ENCODE peak calls at places on chromosomes 16 and 17, in eight cellular contexts. W, M, E, F, T, U, Q and D are unnamed samples.

GRCh38 chr16:71971571-71971970 is 28.6 kb downstream of the PKD1L3 start:
- DNase-seq in T (no peak), E (no peak), M (no peak), Q (no peak), W (no peak), F (no peak), U (no peak), D (no peak)

GRCh38 chr16:79834720-79835119 is 234.2 kb upstream of the MAF start:
- DNase-seq in F (no peak), U (no peak), W (no peak), T (no peak), M (no peak), Q (no peak), E (no peak), D (no peak)

GRCh38 chr16:27792486-27793275 is 242.7 kb downstream of the KATNIP start:
- DNase-seq in F (no peak), Q (no peak), W (no peak), U (no peak), T (no peak), E (no peak), M (no peak), D (peak)

GRCh38 chr17:50406578-50406977 is 9.3 kb upstream of the LRRC59 start:
- DNase-seq in M (no peak), E (no peak), Q (no peak), W (no peak), T (no peak), U (no peak), F (no peak), D (no peak)

GRCh38 chr17:2695243-2695960 is 16.2 kb downstream of the CLUH start:
- DNase-seq in U (no peak), W (no peak), Q (no peak), F (peak), E (no peak), T (no peak), M (no peak), D (peak)

GRCh38 chr16:881219-882097 is 80.9 kb upstream of the GNG13 start:
- DNase-seq in Q (no peak), U (no peak), F (no peak), T (no peak), M (no peak), W (no peak), E (no peak), D (no peak)

GRCh38 chr17:39239640-39240314 is 14.0 kb upstream of the STAC2 start:
- DNase-seq in M (peak), E (peak), F (no peak), Q (no peak), W (peak), U (peak), T (peak), D (peak)

GRCh38 chr17:55238931-55239297 is 25.8 kb upstream of the HLF start:
- DNase-seq in Q (no peak), E (peak), F (no peak), W (no peak), U (no peak), M (peak), T (no peak), D (no peak)

GRCh38 chr17:29027521-29027920 is 15.4 kb upstream of the PIPOX start:
- DNase-seq in W (no peak), T (no peak), Q (no peak), F (no peak), M (no peak), E (no peak), U (no peak), D (no peak)

GRCh38 chr16:66344533-66345145 is 21.9 kb upstream of the CDH5 start:
- DNase-seq in U (peak), T (peak), E (peak), M (peak), Q (peak), W (no peak), F (no peak), D (no peak)

GRCh38 chr16:71254832-71255560 is 24.5 kb upstream of the HYDIN start:
- DNase-seq in E (no peak), W (no peak), T (no peak), Q (no peak), F (no peak), M (no peak), U (no peak), D (no peak)

GRCh38 chr17:10743316-10744009 is 13.6 kb upstream of the TMEM220 start:
- DNase-seq in W (no peak), U (peak), E (no peak), T (no peak), F (no peak), M (no peak), Q (peak), D (no peak)

GRCh38 chr17:43676471-43676870 is 14.7 kb upstream of the MEOX1 start:
- DNase-seq in F (no peak), M (peak), E (no peak), Q (no peak), U (peak), T (no peak), W (no peak), D (no peak)

GRCh38 chr16:3797473-3797872 is 80.1 kb upstream of the TRAP1 start:
- DNase-seq in F (no peak), U (no peak), M (no peak), W (no peak), E (no peak), T (no peak), Q (no peak), D (no peak)

GRCh38 chr17:32486701-32487459 is at the start of gene CDK5R1:
- DNase-seq in W (peak), T (peak), M (peak), F (peak), E (peak), U (peak), Q (no peak), D (no peak)

GRCh38 chr17:44933824-44934744 is 13.5 kb downstream of the KIF18B start:
- DNase-seq in T (no peak), Q (no peak), U (no peak), M (no peak), E (no peak), W (no peak), F (no peak), D (no peak)